ENCODE peak calls at places on chromosomes 6 and 20, in four cellular contexts. B is IMR-90, X is GM12878, C is K562. Y is an unnamed sample.

GRCh38 chr6:30344868-30345671 is at the start of gene RPP21:
- DNase-seq in X (no peak), B (peak; percentile 70), C (peak; percentile 94), Y (peak; percentile 83)

GRCh38 chr6:39905640-39905975 is 28.7 kb downstream of the MOCS1 start:
- DNase-seq in B (no peak), X (no peak), C (no peak), Y (no peak)

GRCh38 chr6:30399390-30400058 is 54.6 kb downstream of the RPP21 start:
- DNase-seq in X (no peak), C (no peak), B (peak; percentile 25), Y (no peak)

GRCh38 chr6:94026575-94026974 is 607.2 kb upstream of the EPHA7 start:
- DNase-seq in X (no peak), C (no peak), B (no peak), Y (no peak)

GRCh38 chr6:106735136-106735535 is 105.8 kb downstream of the QRSL1 start:
- DNase-seq in C (no peak), X (no peak), B (no peak), Y (no peak)

GRCh38 chr6:168213121-168213524 is 106.5 kb downstream of the DACT2 start:
- DNase-seq in X (no peak), B (no peak), C (no peak), Y (no peak)

GRCh38 chr6:149855741-149856140 is 8.4 kb downstream of the LRP11 start:
- DNase-seq in B (no peak), X (no peak), C (no peak), Y (no peak)

GRCh38 chr6:139126255-139126654 is 8.6 kb upstream of the HECA start:
- DNase-seq in C (no peak), B (peak; percentile 92), X (no peak), Y (no peak)

GRCh38 chr6:109130065-109130464 is 34.8 kb downstream of the CEP57L1 start:
- DNase-seq in X (no peak), C (no peak), B (no peak), Y (no peak)

GRCh38 chr20:13455713-13456112 is 183.0 kb downstream of the TASP1 start:
- DNase-seq in B (peak; percentile 39), X (no peak), C (no peak), Y (no peak)

GRCh38 chr6:141118991-141119390 is 1013.7 kb upstream of the GJE1 start:
- DNase-seq in B (no peak), X (no peak), C (no peak), Y (no peak)

GRCh38 chr6:44139351-44139743 is 12.0 kb downstream of the TMEM63B start:
- DNase-seq in C (no peak), X (no peak), B (no peak), Y (no peak)

GRCh38 chr6:91782789-91783188 is 1195.9 kb upstream of the MAP3K7 start:
- DNase-seq in C (no peak), X (no peak), B (no peak), Y (no peak)

GRCh38 chr20:13840093-13840465 is 55.3 kb downstream of the NDUFAF5 start:
- DNase-seq in C (no peak), X (no peak), B (no peak), Y (no peak)

GRCh38 chr6:5946701-5947100 is 60.0 kb downstream of the NRN1 start:
- DNase-seq in X (no peak), C (no peak), B (no peak), Y (no peak)

GRCh38 chr20:23141450-23142161 is 55.5 kb upstream of the CD93 start:
- DNase-seq in C (no peak), X (no peak), B (no peak), Y (no peak)

GRCh38 chr6:48098923-48099322 is 12.1 kb downstream of the PTCHD4 start:
- DNase-seq in C (no peak), B (no peak), X (no peak), Y (no peak)

GRCh38 chr6:148128014-148128730 is 214.5 kb upstream of the SASH1 start:
- DNase-seq in X (no peak), C (no peak), B (no peak), Y (no peak)

GRCh38 chr6:157064502-157064901 is 258.8 kb downstream of the TMEM242 start:
- DNase-seq in C (no peak), B (no peak), X (no peak), Y (no peak)

GRCh38 chr6:139711714-139712585 is 337.5 kb upstream of the CITED2 start:
- DNase-seq in B (peak; percentile 63), X (no peak), C (no peak), Y (no peak)

GRCh38 chr6:2764610-2765165 is 505 bp upstream of the WRNIP1 start:
- DNase-seq in X (no peak), B (peak; percentile 70), C (peak; percentile 76), Y (peak; percentile 47)

GRCh38 chr20:62122659-62123449 is 579 bp downstream of the LSM14B start:
- DNase-seq in X (no peak), B (no peak), C (peak; percentile 44), Y (no peak)

GRCh38 chr20:34491932-34492509 is 24.2 kb upstream of the DYNLRB1 start:
- DNase-seq in B (no peak), X (no peak), C (no peak), Y (no peak)

GRCh38 chr6:97427648-97428047 is 144.6 kb upstream of the MMS22L start:
- DNase-seq in X (no peak), C (no peak), B (no peak), Y (no peak)

GRCh38 chr20:13205848-13206434 is 15.1 kb upstream of the ISM1 start:
- DNase-seq in B (no peak), C (no peak), X (no peak), Y (no peak)

GRCh38 chr6:115613488-115613887 is 447.2 kb downstream of the FRK start:
- DNase-seq in B (peak; percentile 94), C (no peak), X (no peak), Y (no peak)

GRCh38 chr6:7268362-7269310 is 44.4 kb downstream of the SSR1 start:
- DNase-seq in C (no peak), X (no peak), B (no peak), Y (no peak)

GRCh38 chr6:160733045-160733646 is 31.1 kb downstream of the PLG start:
- DNase-seq in C (peak; percentile 79), X (no peak), B (peak; percentile 13), Y (peak; percentile 7)

GRCh38 chr6:37641546-37641945 is 56.1 kb downstream of the MDGA1 start:
- DNase-seq in B (no peak), X (no peak), C (no peak), Y (no peak)

GRCh38 chr6:108365488-108365887 is 70.6 kb downstream of the AFG1L start:
- DNase-seq in B (no peak), C (no peak), X (no peak), Y (no peak)

GRCh38 chr20:54291339-54292060 is 83.6 kb downstream of the PFDN4 start:
- DNase-seq in C (no peak), B (no peak), X (no peak), Y (no peak)

GRCh38 chr6:1619106-1619665 is 9.5 kb downstream of the FOXC1 start:
- DNase-seq in C (no peak), B (no peak), X (no peak), Y (no peak)

GRCh38 chr6:110226261-110226660 is 46.0 kb downstream of the CDC40 start:
- DNase-seq in C (no peak), B (no peak), X (no peak), Y (no peak)

GRCh38 chr20:556984-557383 is 13.4 kb upstream of the CSNK2A1 start:
- DNase-seq in C (no peak), B (no peak), X (no peak), Y (no peak)

GRCh38 chr6:109717971-109718370 is 26.9 kb downstream of the FIG4 start:
- DNase-seq in B (no peak), C (no peak), X (no peak), Y (no peak)

GRCh38 chr6:48281217-48281616 is 170.2 kb upstream of the PTCHD4 start:
- DNase-seq in X (no peak), C (no peak), B (no peak), Y (no peak)

GRCh38 chr20:49281913-49282467 is 4.1 kb upstream of the ZNFX1 start:
- DNase-seq in B (no peak), X (no peak), C (no peak), Y (no peak)
- TF ChIP-seq ELK1 in B (no peak), X (no peak), C (no peak), Y (no peak)

DNA sequence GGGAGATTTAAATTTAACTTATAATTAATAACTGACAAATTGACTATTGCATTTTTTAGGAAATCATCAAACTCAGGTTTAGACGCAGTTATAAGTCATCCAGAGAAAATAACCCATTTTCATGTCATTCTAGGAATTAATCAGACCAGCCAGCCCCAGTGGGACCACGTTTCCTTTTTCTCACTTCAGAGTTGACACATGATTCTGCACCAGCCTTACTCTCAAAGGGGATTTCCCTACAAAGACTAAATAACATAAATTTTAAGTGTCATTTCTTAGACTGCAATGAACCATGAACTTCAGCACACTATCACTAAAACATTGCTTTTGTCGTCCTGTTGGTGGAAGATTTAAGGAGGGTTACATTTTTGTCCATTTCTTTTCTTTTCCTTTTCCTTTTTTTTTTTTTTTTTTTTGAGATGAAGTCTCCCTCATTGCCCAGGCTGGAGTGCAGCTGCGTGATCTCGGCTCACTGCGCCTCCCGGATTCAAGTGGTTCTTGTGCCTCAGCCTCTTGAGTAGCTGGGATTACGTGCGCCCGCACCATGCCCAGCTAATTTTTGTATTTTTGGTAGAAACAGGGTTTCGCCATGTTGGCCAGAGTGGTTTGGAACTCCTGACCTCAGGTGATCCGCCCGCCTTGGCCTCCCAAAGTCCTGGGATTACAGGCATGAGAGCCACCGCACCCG is 3.6 kb downstream of the IPCEF1 start:
- DNase-seq in B (no peak), X (peak; percentile 84), C (no peak), Y (no peak)
- TF ChIP-seq SMC3 in B (no peak), X (no peak), C (no peak), Y (no peak)

DNA sequence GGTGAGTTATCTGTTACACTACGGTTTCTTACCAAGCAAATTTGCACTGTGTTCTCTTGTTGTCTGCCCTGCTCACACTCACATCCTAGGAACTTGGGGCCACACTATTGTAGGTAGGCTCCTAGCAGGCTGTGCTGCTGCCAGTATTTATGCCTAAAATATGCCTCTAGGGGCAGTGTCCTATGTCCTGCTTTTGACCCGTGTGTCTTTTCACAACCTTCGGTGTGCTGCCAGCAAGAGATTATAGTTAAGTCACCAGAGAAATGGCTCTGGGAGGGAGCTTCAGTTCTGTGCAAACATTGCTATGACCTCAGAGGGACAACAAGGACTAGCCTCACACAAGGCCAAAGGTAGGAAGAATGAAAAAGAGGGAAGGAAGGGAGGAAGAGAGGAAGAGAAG is 8.9 kb upstream of the TAAR5 start:
- DNase-seq in B (no peak), C (peak; percentile 29), X (no peak), Y (peak; percentile 26)
- TF ChIP-seq ELK1 in B (no peak), C (no peak), X (no peak), Y (no peak)

GRCh38 chr6:53059648-53060589 is 5.3 kb upstream of the FBXO9 start:
- DNase-seq in B (no peak), C (no peak), X (no peak), Y (no peak)

GRCh38 chr6:53064726-53065265 is 408 bp upstream of the FBXO9 start:
- DNase-seq in B (peak; percentile 97), X (peak; percentile 91), C (peak; percentile 99), Y (peak; percentile 96)

GRCh38 chr6:53065266-53066058 is at the start of gene FBXO9:
- DNase-seq in X (no peak), C (peak; percentile 80), B (no peak), Y (peak; percentile 47)

GRCh38 chr6:53066059-53066406 is 829 bp downstream of the FBXO9 start:
- DNase-seq in B (peak; percentile 28), C (peak; percentile 61), X (no peak), Y (peak; percentile 15)

GRCh38 chr6:53062369-53062639 is 2.9 kb upstream of the FBXO9 start:
- DNase-seq in X (no peak), C (no peak), B (no peak), Y (no peak)
- TF ChIP-seq SMC3 in X (no peak), C (no peak), B (no peak), Y (no peak)